ENCODE peak calls at places on chromosomes 4 and X, in four cellular contexts. Q is gastrocnemius medialis, L is transverse colon, M is amygdala. Z is an unnamed sample.

GRCh38 chr4:87353592-87353991 is 30.9 kb upstream of the HSD17B13 start:
- DNase-seq in L (no peak), Q (peak), M (no peak), Z (no peak)

GRCh38 chr4:142550955-142551354 is 295.1 kb downstream of the INPP4B start:
- DNase-seq in M (no peak), Q (no peak), L (peak), Z (no peak)

GRCh38 chr4:156939151-156939550 is 32.4 kb downstream of the PDGFC start:
- DNase-seq in L (no peak), M (no peak), Q (no peak), Z (no peak)

GRCh38 chr4:3466691-3467600 is 3.8 kb downstream of the DOK7 start:
- DNase-seq in L (no peak), M (no peak), Q (peak), Z (no peak)

GRCh38 chrX:119008122-119008744 is 33.8 kb downstream of the LONRF3 start:
- DNase-seq in Q (no peak), L (peak), M (no peak), Z (no peak)

GRCh38 chrX:16743604-16744325 is 24.4 kb downstream of the SYAP1 start:
- DNase-seq in Q (no peak), L (no peak), M (no peak), Z (no peak)

GRCh38 chr4:23970193-23970850 is 80.5 kb upstream of the PPARGC1A start:
- DNase-seq in M (no peak), L (no peak), Q (no peak), Z (no peak)

GRCh38 chr4:144592264-144592663 is 53.7 kb upstream of the HHIP start:
- DNase-seq in M (no peak), Q (no peak), L (no peak), Z (no peak)

GRCh38 chr4:3816256-3816825 is 50.2 kb downstream of the ADRA2C start:
- DNase-seq in L (no peak), M (no peak), Q (no peak), Z (no peak)

GRCh38 chr4:183636923-183637322 is 22.1 kb downstream of the RWDD4 start:
- DNase-seq in Q (no peak), L (no peak), M (no peak), Z (no peak)

GRCh38 chr4:78039678-78040077 is 17.4 kb upstream of the FRAS1 start:
- DNase-seq in L (no peak), Q (no peak), M (no peak), Z (no peak)

GRCh38 chr4:156322592-156322991 is 368.9 kb upstream of the CTSO start:
- DNase-seq in L (no peak), M (no peak), Q (no peak), Z (no peak)

GRCh38 chr4:153781717-153782416 is 7.0 kb downstream of the SFRP2 start:
- DNase-seq in Q (no peak), M (no peak), L (no peak), Z (no peak)

GRCh38 chrX:103730746-103731508 is 20.2 kb downstream of the TMEM31 start:
- DNase-seq in L (no peak), M (no peak), Q (peak), Z (no peak)

GRCh38 chrX:39309721-39310152 is 508.5 kb downstream of the MID1IP1 start:
- DNase-seq in Q (no peak), M (no peak), L (no peak), Z (no peak)

GRCh38 chr4:153676491-153676890 is 7.6 kb upstream of the TLR2 start:
- DNase-seq in Q (no peak), L (no peak), M (no peak), Z (no peak)

GRCh38 chrX:112043997-112044396 is 38.6 kb downstream of the TRPC5 start:
- DNase-seq in Q (no peak), L (no peak), M (no peak), Z (no peak)

GRCh38 chr4:112296949-112297483 is at the start of gene ALPK1:
- DNase-seq in M (no peak), L (no peak), Q (no peak), Z (no peak)

GRCh38 chr4:108611360-108611759 is 9.0 kb upstream of the RPL34 start:
- DNase-seq in M (no peak), L (no peak), Q (no peak), Z (no peak)

GRCh38 chr4:183912585-183912984 is 7.5 kb downstream of the STOX2 start:
- DNase-seq in M (no peak), L (no peak), Q (no peak), Z (no peak)

GRCh38 chr4:84491420-84491819 is 7.7 kb downstream of the NKX6-1 start:
- DNase-seq in M (no peak), Q (no peak), L (no peak), Z (no peak)

GRCh38 chr4:169658196-169658595 is 37.8 kb downstream of the CLCN3 start:
- DNase-seq in Q (no peak), L (no peak), M (no peak), Z (no peak)

GRCh38 chr4:53015681-53016080 is 153.6 kb downstream of the RASL11B start:
- DNase-seq in Q (no peak), M (no peak), L (peak), Z (no peak)

GRCh38 chrX:101774340-101774739 is 114.7 kb upstream of the ARMCX2 start:
- DNase-seq in Q (no peak), M (no peak), L (no peak), Z (no peak)

GRCh38 chr4:16157609-16158503 is 68.4 kb downstream of the TAPT1 start:
- DNase-seq in L (no peak), M (no peak), Q (no peak), Z (no peak)

GRCh38 chr4:10006604-10007435 is 14.5 kb downstream of the SLC2A9 start:
- DNase-seq in Q (peak), L (peak), M (no peak), Z (no peak)

GRCh38 chrX:4435905-4436304 is 722.5 kb upstream of the PRKX start:
- DNase-seq in M (no peak), L (no peak), Q (no peak), Z (no peak)

GRCh38 chr4:160980091-160980490 is 1183.7 kb downstream of the FSTL5 start:
- DNase-seq in Q (no peak), L (no peak), M (no peak), Z (no peak)

GRCh38 chr4:137905930-137906329 is 336.2 kb downstream of the SLC7A11 start:
- DNase-seq in L (no peak), M (no peak), Q (no peak), Z (no peak)

GRCh38 chr4:90904018-90904417 is 776.8 kb downstream of the CCSER1 start:
- DNase-seq in M (no peak), Q (no peak), L (no peak), Z (no peak)

GRCh38 chrX:114611018-114611619 is 27.2 kb downstream of the HTR2C start:
- DNase-seq in Q (no peak), L (peak), M (no peak), Z (peak)

Z was measured in progenitor cell of endocrine pancreas.